ENCODE peak calls at places on chromosomes 2 and 18, in nine cellular contexts. Q is tibial artery, C is GM19239, B is A549, X is GM10248, S is NCI-H1092 treated with DMSO at 0.1 percent for 48 hours, Z is smooth muscle cell of the brain vasculature, I is GM13976, J is 8988T. A is an unnamed sample.

GRCh38 chr18:13500891-13501887 is 225.2 kb downstream of the FAM210A start:
- DNase-seq in C (no peak), B (peak), X (no peak), Q (peak), I (no peak), Z (no peak), J (no peak), S (peak), A (peak)

GRCh38 chr2:223897669-223898314 is 47.3 kb downstream of the WDFY1 start:
- DNase-seq in J (no peak), Q (no peak), B (no peak), I (no peak), X (no peak), Z (no peak), S (no peak), C (no peak), A (no peak)

GRCh38 chr2:134245340-134245984 is 8.4 kb upstream of the MGAT5 start:
- DNase-seq in S (peak), I (peak), Q (peak), Z (peak), B (peak), J (no peak), C (no peak), X (no peak), A (peak)

GRCh38 chr2:171347591-171348032 is 86.2 kb downstream of the METTL8 start:
- DNase-seq in B (peak), Q (no peak), S (no peak), I (no peak), Z (no peak), X (peak), J (peak), C (no peak), A (no peak)

GRCh38 chr2:159300586-159300985 is 14.1 kb upstream of the WDSUB1 start:
- DNase-seq in S (no peak), J (no peak), C (no peak), I (no peak), X (no peak), Q (no peak), B (no peak), Z (no peak), A (no peak)

GRCh38 chr2:102304268-102304667 is 7.1 kb upstream of the IL1RL1 start:
- DNase-seq in Q (no peak), C (no peak), X (no peak), S (no peak), I (no peak), J (no peak), B (no peak), Z (no peak), A (no peak)

GRCh38 chr2:145380436-145381017 is 860.6 kb upstream of the ZEB2 start:
- DNase-seq in B (peak), Q (no peak), C (no peak), J (no peak), Z (peak), X (no peak), S (no peak), I (no peak), A (no peak)

GRCh38 chr2:17416891-17417391 is 101.3 kb downstream of the RAD51AP2 start:
- DNase-seq in Q (no peak), X (no peak), Z (no peak), B (no peak), C (no peak), S (no peak), I (no peak), J (no peak), A (no peak)

GRCh38 chr2:127398239-127398590 is 10.4 kb upstream of the MAP3K2 start:
- DNase-seq in Z (peak), J (peak), C (peak), I (peak), Q (peak), S (no peak), X (peak), B (peak), A (peak)

GRCh38 chr2:240877460-240878340 is 9.1 kb downstream of the AGXT start:
- DNase-seq in Z (no peak), Q (no peak), X (no peak), C (no peak), J (no peak), B (no peak), I (no peak), S (no peak), A (no peak)

GRCh38 chr18:77249583-77250500 is at the start of gene GALR1:
- DNase-seq in C (no peak), S (peak), B (no peak), Q (no peak), I (peak), X (no peak), Z (no peak), J (no peak), A (no peak)

GRCh38 chr2:12008425-12009061 is 262.1 kb downstream of the LPIN1 start:
- DNase-seq in B (peak), S (no peak), J (no peak), C (no peak), Q (no peak), I (no peak), X (peak), Z (no peak), A (no peak)

GRCh38 chr2:220275454-220275853 is 648.0 kb downstream of the SLC4A3 start:
- DNase-seq in Z (no peak), I (no peak), B (peak), J (no peak), X (no peak), Q (no peak), S (no peak), C (no peak), A (no peak)

GRCh38 chr2:191051177-191051576 is 37.2 kb upstream of the STAT1 start:
- DNase-seq in C (no peak), B (no peak), Q (no peak), J (no peak), X (no peak), I (no peak), S (no peak), Z (no peak), A (no peak)

GRCh38 chr18:38801640-38802039 is 1236.0 kb upstream of the CELF4 start:
- DNase-seq in J (no peak), B (no peak), I (no peak), C (no peak), Q (no peak), X (no peak), Z (no peak), S (no peak), A (no peak)

GRCh38 chr2:36459725-36460137 is 104.2 kb downstream of the CRIM1 start:
- DNase-seq in S (peak), C (no peak), Z (no peak), I (no peak), X (no peak), J (no peak), B (peak), Q (no peak), A (no peak)

GRCh38 chr2:28639836-28640235 is 111.8 kb upstream of the PPP1CB start:
- DNase-seq in B (peak), X (peak), C (no peak), J (no peak), S (no peak), Z (no peak), I (peak), Q (no peak), A (no peak)

GRCh38 chr18:61413388-61413787 is 80.2 kb downstream of the CDH20 start:
- DNase-seq in C (no peak), J (no peak), X (no peak), I (no peak), Q (no peak), B (no peak), S (no peak), Z (no peak), A (no peak)

GRCh38 chr2:153004627-153005026 is 286.2 kb downstream of the ARL6IP6 start:
- DNase-seq in C (no peak), X (no peak), Z (no peak), B (no peak), I (no peak), J (no peak), Q (no peak), S (no peak), A (no peak)

GRCh38 chr2:224837558-224837957 is 121.4 kb upstream of the CCDC195 start:
- DNase-seq in C (no peak), B (no peak), X (no peak), Z (no peak), J (peak), S (no peak), I (no peak), Q (no peak), A (no peak)

GRCh38 chr2:225994748-225995405 is 595.4 kb downstream of the NYAP2 start:
- DNase-seq in S (no peak), X (no peak), C (no peak), J (no peak), I (no peak), B (peak), Q (no peak), Z (no peak), A (no peak)

GRCh38 chr18:55534547-55534946 is 53.4 kb downstream of the TCF4 start:
- DNase-seq in C (no peak), J (no peak), I (no peak), Q (no peak), X (no peak), B (no peak), S (no peak), Z (no peak), A (no peak)

GRCh38 chr2:137302957-137303356 is 537.6 kb downstream of the THSD7B start:
- DNase-seq in B (no peak), Q (no peak), C (no peak), I (no peak), S (no peak), Z (no peak), J (no peak), X (no peak), A (no peak)

GRCh38 chr2:8544168-8544785 is 137.6 kb upstream of the ID2 start:
- DNase-seq in Z (no peak), B (no peak), C (no peak), Q (peak), S (no peak), I (no peak), X (no peak), J (no peak), A (no peak)

GRCh38 chr18:36305375-36305774 is 7.9 kb downstream of the FHOD3 start:
- DNase-seq in Z (no peak), X (no peak), I (no peak), B (no peak), S (no peak), J (no peak), Q (no peak), C (no peak), A (no peak)

A was measured in psoas muscle.